ENCODE peak calls at places on chromosomes 13 and 19, in ten cellular contexts. W is Caco-2; I is GM20000; J is fibroblast of lung; U is H9; Q is fibroblast of pulmonary artery; C is WTC11; X is body of pancreas; A is CD8-positive, alpha-beta T cell; M is cardiac muscle cell. L is an unnamed sample.

GRCh38 chr13:86426437-86426836 is 627.2 kb upstream of the SLITRK6 start:
- DNase-seq in W (no peak), I (no peak), J (no peak), U (no peak), Q (no peak), C (no peak), X (no peak), A (no peak), M (no peak), L (no peak)

GRCh38 chr13:32535140-32535539 is 3.5 kb downstream of the N4BP2L2 start:
- DNase-seq in W (no peak), I (no peak), J (no peak), U (no peak), Q (no peak), C (no peak), X (no peak), A (no peak), M (no peak), L (no peak)

GRCh38 chr13:45500492-45501174 is 35.9 kb downstream of the COG3 start:
- DNase-seq in W (no peak), I (no peak), J (peak; percentile 96), U (no peak), Q (peak; percentile 95), C (no peak), X (no peak), A (no peak), M (peak; percentile 95), L (no peak)

GRCh38 chr19:844300-844971 is 3.6 kb downstream of the PRTN3 start:
- DNase-seq in W (no peak), I (no peak), J (no peak), U (no peak), Q (no peak), C (no peak), X (no peak), A (no peak), M (no peak), L (no peak)

GRCh38 chr19:48442116-48443035 is 3.4 kb upstream of the GRWD1 start:
- DNase-seq in W (no peak), I (peak; percentile 34), J (no peak), U (peak; percentile 46), Q (no peak), C (peak; percentile 27), X (no peak), A (no peak), M (no peak), L (no peak)

GRCh38 chr19:30090963-30091362 is 148.9 kb downstream of the URI1 start:
- DNase-seq in W (no peak), I (no peak), J (no peak), U (no peak), Q (no peak), C (no peak), X (no peak), A (no peak), M (no peak), L (peak; percentile 7)

GRCh38 chr13:65057986-65058385 is 2172.2 kb downstream of the PCDH9 start:
- DNase-seq in W (no peak), I (no peak), J (peak; percentile 5), U (no peak), Q (peak; percentile 13), C (no peak), X (no peak), A (no peak), M (peak; percentile 1), L (no peak)

GRCh38 chr19:16293133-16294085 is 31.2 kb upstream of the KLF2 start:
- DNase-seq in W (peak; percentile 16), I (no peak), J (peak; percentile 96), U (no peak), Q (peak; percentile 100), C (no peak), X (peak; percentile 74), A (no peak), M (peak; percentile 100), L (no peak)

GRCh38 chr13:18951412-18951811 is 230.2 kb downstream of the TUBA3C start:
- DNase-seq in W (no peak), I (no peak), J (no peak), U (no peak), Q (no peak), C (no peak), X (no peak), A (no peak), M (no peak), L (no peak)

DNA sequence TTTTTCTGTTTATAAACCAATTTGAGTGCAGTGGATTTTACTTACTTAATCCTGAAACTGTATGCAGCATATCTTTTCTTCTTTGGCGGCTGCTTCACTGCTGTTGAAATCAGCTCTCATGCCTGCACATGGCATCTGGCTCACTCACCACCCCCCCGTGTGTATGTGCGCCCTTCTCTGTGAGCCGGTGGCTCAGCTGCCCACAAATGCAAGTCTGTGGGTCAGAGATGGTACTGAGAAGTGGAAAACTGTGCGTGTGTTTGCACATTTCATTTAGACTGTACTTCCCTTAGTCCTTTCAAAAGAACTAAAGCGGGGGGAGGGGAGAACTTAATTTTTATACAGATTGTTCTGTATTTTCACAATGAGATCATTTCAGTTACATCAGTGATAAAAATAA is 307.6 kb downstream of the SHISA2 start:
- DNase-seq in W (no peak), I (no peak), J (no peak), U (no peak), Q (no peak), C (no peak), X (no peak), A (no peak), M (peak; percentile 17), L (no peak)
- TF ChIP-seq CTCF in W (no peak), I (no peak), J (no peak), U (no peak), Q (no peak), C (no peak), X (no peak), A (no peak), M (no peak), L (no peak)

DNA sequence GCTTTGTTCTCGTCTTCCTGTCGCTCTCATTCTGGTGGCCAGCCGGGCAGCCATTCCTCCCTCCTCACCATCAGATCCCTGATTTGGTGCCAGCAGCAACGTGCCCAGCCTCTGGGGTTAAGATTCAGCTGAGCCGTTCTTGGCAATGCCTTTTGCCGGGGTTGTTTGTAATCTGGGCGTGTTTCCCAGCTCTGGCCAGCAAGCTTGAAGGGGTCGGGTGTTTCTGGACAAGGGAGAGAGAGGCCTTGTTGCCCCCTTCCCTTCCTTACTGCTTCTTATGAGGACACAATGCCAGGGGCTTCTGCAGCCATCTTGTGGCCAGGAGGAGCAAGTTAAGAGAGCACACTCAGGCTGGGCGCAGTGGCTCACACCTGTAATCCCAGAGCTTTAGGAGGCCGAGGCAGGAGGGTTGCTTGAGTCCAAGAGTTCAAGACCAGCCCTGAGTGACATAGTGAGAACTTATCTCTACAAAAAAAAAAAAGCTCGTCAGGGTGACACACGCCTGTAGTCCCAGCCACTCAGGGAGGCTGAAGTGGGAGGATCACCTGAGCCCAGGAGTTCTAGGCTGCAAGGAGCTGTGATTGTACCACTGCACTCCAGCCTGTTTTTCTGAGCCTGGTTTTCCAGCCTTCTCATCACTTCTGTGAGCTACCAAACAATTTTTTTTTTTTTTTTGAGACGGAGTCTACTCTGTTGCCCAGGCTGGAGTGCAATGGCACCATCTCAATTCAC is 10.7 kb upstream of the CRTC1 start:
- DNase-seq in W (peak; percentile 33), I (peak; percentile 18), J (peak; percentile 60), U (peak; percentile 63), Q (peak; percentile 53), C (no peak), X (no peak), A (no peak), M (peak; percentile 53), L (no peak)
- TF ChIP-seq CTCF in W (peak; percentile 37), I (no peak), J (peak; percentile 34), U (peak; percentile 55), Q (peak; percentile 39), C (no peak), X (peak; percentile 3), A (no peak), M (peak; percentile 34), L (no peak)

DNA sequence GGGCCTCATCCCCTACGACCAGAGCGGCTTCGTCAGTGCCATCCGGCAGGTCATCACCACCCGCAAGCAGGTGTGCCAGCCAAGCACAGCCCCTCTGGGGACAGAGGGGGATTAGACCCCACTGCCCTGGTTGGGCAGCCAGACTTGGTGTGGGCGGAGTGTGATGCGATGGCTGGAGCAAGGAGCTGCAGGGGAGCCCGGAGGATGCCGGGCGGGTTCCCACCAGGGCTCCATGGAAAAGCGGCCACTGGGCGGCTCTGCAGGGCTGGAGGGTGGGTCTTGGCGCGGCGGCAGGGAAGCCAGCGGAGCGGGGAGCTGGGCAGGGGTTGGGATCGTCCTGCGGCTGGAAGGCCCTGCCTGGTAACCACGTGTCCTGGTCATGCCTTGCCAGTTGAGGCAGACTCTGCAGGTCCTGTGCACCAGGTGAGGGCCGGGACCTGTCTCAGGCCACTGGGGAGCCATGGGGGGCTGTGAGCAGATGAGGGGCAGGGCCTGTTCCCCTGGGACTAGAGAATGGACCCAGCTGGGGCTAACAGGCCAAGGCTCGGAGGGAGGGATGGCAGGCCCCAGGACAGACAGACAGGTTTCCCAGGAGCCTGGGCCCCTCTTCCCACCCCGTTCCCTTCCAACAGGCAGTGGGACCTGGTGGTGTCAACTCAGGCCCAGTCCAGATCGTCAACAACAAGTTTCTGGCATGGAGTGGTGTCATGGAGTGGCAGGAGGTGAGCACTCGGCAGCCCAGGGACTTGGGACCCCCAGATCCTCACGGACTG is 6.3 kb downstream of the PTOV1 start:
- DNase-seq in W (no peak), I (no peak), J (no peak), U (peak; percentile 48), Q (no peak), C (no peak), X (peak; percentile 6), A (no peak), M (no peak), L (no peak)
- TF ChIP-seq CTCF in W (no peak), I (no peak), J (no peak), U (no peak), Q (no peak), C (no peak), X (no peak), A (no peak), M (no peak), L (no peak)

GRCh38 chr13:98397221-98397620 is 179.7 kb downstream of the STK24 start:
- DNase-seq in W (no peak), I (no peak), J (peak; percentile 19), U (no peak), Q (peak; percentile 30), C (no peak), X (no peak), A (no peak), M (peak; percentile 35), L (no peak)
- TF ChIP-seq CTCF in W (peak; percentile 47), I (no peak), J (peak; percentile 54), U (no peak), Q (peak; percentile 30), C (no peak), X (peak; percentile 48), A (no peak), M (peak; percentile 21), L (no peak)